ENCODE peak calls at places on chromosomes 6 and 20, in six cellular contexts. One of them, this sample, is unnamed.

GRCh38 chr20:6395695-6396094 is 272.9 kb upstream of the FERMT1 start:
- DNase-seq in psoas muscle: no peak
- DNase-seq in A549: peak; percentile 4
- DNase-seq in breast epithelium: no peak
- DNase-seq in mesothelial cell of epicardium: no peak
- DNase-seq in fibroblast of pulmonary artery: peak; percentile 28
- DNase-seq in this sample: no peak

GRCh38 chr20:8932192-8933150 is 136.4 kb upstream of the PLCB4 start:
- DNase-seq in psoas muscle: no peak
- DNase-seq in A549: peak; percentile 42
- DNase-seq in breast epithelium: no peak
- DNase-seq in mesothelial cell of epicardium: no peak
- DNase-seq in fibroblast of pulmonary artery: peak; percentile 2
- DNase-seq in this sample: no peak

GRCh38 chr20:45297786-45298497 is 8.7 kb upstream of the RBPJL start:
- DNase-seq in psoas muscle: no peak
- DNase-seq in A549: no peak
- DNase-seq in breast epithelium: no peak
- DNase-seq in mesothelial cell of epicardium: no peak
- DNase-seq in fibroblast of pulmonary artery: no peak
- DNase-seq in this sample: no peak

GRCh38 chr6:105879902-105880547 is 206.1 kb upstream of the PRDM1 start:
- DNase-seq in psoas muscle: no peak
- DNase-seq in A549: no peak
- DNase-seq in breast epithelium: no peak
- DNase-seq in mesothelial cell of epicardium: no peak
- DNase-seq in fibroblast of pulmonary artery: no peak
- DNase-seq in this sample: no peak

GRCh38 chr6:136134751-136135150 is 115.4 kb downstream of the MTFR2 start:
- DNase-seq in psoas muscle: no peak
- DNase-seq in A549: no peak
- DNase-seq in breast epithelium: no peak
- DNase-seq in mesothelial cell of epicardium: no peak
- DNase-seq in fibroblast of pulmonary artery: no peak
- DNase-seq in this sample: no peak

GRCh38 chr6:39203804-39204495 is 25.3 kb downstream of the KCNK5 start:
- DNase-seq in psoas muscle: no peak
- DNase-seq in A549: peak; percentile 73
- DNase-seq in breast epithelium: no peak
- DNase-seq in mesothelial cell of epicardium: peak; percentile 71
- DNase-seq in fibroblast of pulmonary artery: no peak
- DNase-seq in this sample: no peak

GRCh38 chr6:132020138-132020551 is 69.0 kb upstream of the CCN2 start:
- DNase-seq in psoas muscle: peak; percentile 36
- DNase-seq in A549: no peak
- DNase-seq in breast epithelium: no peak
- DNase-seq in mesothelial cell of epicardium: no peak
- DNase-seq in fibroblast of pulmonary artery: peak; percentile 7
- DNase-seq in this sample: no peak

GRCh38 chr20:13221673-13222318 is 722 bp downstream of the ISM1 start:
- DNase-seq in psoas muscle: peak; percentile 62
- DNase-seq in A549: peak; percentile 73
- DNase-seq in breast epithelium: no peak
- DNase-seq in mesothelial cell of epicardium: peak; percentile 63
- DNase-seq in fibroblast of pulmonary artery: peak; percentile 52
- DNase-seq in this sample: peak; percentile 34

GRCh38 chr6:6177754-6178153 is 142.7 kb downstream of the F13A1 start:
- DNase-seq in psoas muscle: no peak
- DNase-seq in A549: no peak
- DNase-seq in breast epithelium: no peak
- DNase-seq in mesothelial cell of epicardium: no peak
- DNase-seq in fibroblast of pulmonary artery: no peak
- DNase-seq in this sample: no peak

GRCh38 chr20:48275325-48275724 is 490.0 kb upstream of the SULF2 start:
- DNase-seq in psoas muscle: no peak
- DNase-seq in A549: no peak
- DNase-seq in breast epithelium: no peak
- DNase-seq in mesothelial cell of epicardium: no peak
- DNase-seq in fibroblast of pulmonary artery: no peak
- DNase-seq in this sample: no peak

GRCh38 chr6:92315312-92315711 is 1104.0 kb downstream of the EPHA7 start:
- DNase-seq in psoas muscle: no peak
- DNase-seq in A549: no peak
- DNase-seq in breast epithelium: no peak
- DNase-seq in mesothelial cell of epicardium: no peak
- DNase-seq in fibroblast of pulmonary artery: no peak
- DNase-seq in this sample: no peak

GRCh38 chr6:119801041-119801440 is 451.5 kb upstream of the MAN1A1 start:
- DNase-seq in psoas muscle: no peak
- DNase-seq in A549: no peak
- DNase-seq in breast epithelium: no peak
- DNase-seq in mesothelial cell of epicardium: no peak
- DNase-seq in fibroblast of pulmonary artery: no peak
- DNase-seq in this sample: no peak

GRCh38 chr6:1363729-1364572 is 25.4 kb upstream of the FOXF2 start:
- DNase-seq in psoas muscle: peak; percentile 48
- DNase-seq in A549: peak; percentile 29
- DNase-seq in breast epithelium: no peak
- DNase-seq in mesothelial cell of epicardium: no peak
- DNase-seq in fibroblast of pulmonary artery: no peak
- DNase-seq in this sample: no peak

GRCh38 chr6:33075568-33076405 is at the start of gene HLA-DPB1:
- DNase-seq in psoas muscle: no peak
- DNase-seq in A549: peak; percentile 36
- DNase-seq in breast epithelium: no peak
- DNase-seq in mesothelial cell of epicardium: no peak
- DNase-seq in fibroblast of pulmonary artery: peak; percentile 60
- DNase-seq in this sample: no peak

GRCh38 chr6:158666637-158667359 is 16.9 kb downstream of the SYTL3 start:
- DNase-seq in psoas muscle: no peak
- DNase-seq in A549: no peak
- DNase-seq in breast epithelium: peak; percentile 80
- DNase-seq in mesothelial cell of epicardium: no peak
- DNase-seq in fibroblast of pulmonary artery: peak; percentile 71
- DNase-seq in this sample: no peak

GRCh38 chr6:113763883-113764282 is 93.3 kb upstream of the MARCKS start:
- DNase-seq in psoas muscle: no peak
- DNase-seq in A549: peak; percentile 65
- DNase-seq in breast epithelium: no peak
- DNase-seq in mesothelial cell of epicardium: no peak
- DNase-seq in fibroblast of pulmonary artery: peak; percentile 77
- DNase-seq in this sample: no peak

GRCh38 chr6:16544006-16544405 is 217.3 kb downstream of the ATXN1 start:
- DNase-seq in psoas muscle: peak; percentile 36
- DNase-seq in A549: no peak
- DNase-seq in breast epithelium: no peak
- DNase-seq in mesothelial cell of epicardium: no peak
- DNase-seq in fibroblast of pulmonary artery: peak; percentile 84
- DNase-seq in this sample: no peak

GRCh38 chr6:77839292-77839691 is 186.5 kb downstream of the MEI4 start:
- DNase-seq in psoas muscle: no peak
- DNase-seq in A549: no peak
- DNase-seq in breast epithelium: no peak
- DNase-seq in mesothelial cell of epicardium: no peak
- DNase-seq in fibroblast of pulmonary artery: no peak
- DNase-seq in this sample: no peak

GRCh38 chr6:57135885-57136284 is 36.2 kb upstream of the BAG2 start:
- DNase-seq in psoas muscle: no peak
- DNase-seq in A549: no peak
- DNase-seq in breast epithelium: no peak
- DNase-seq in mesothelial cell of epicardium: no peak
- DNase-seq in fibroblast of pulmonary artery: no peak
- DNase-seq in this sample: no peak

GRCh38 chr6:45447721-45448120 is 70.0 kb upstream of the SUPT3H start:
- DNase-seq in psoas muscle: no peak
- DNase-seq in A549: no peak
- DNase-seq in breast epithelium: no peak
- DNase-seq in mesothelial cell of epicardium: no peak
- DNase-seq in fibroblast of pulmonary artery: no peak
- DNase-seq in this sample: no peak

GRCh38 chr6:143823463-143824006 is 19.6 kb upstream of the LTV1 start:
- DNase-seq in psoas muscle: no peak
- DNase-seq in A549: no peak
- DNase-seq in breast epithelium: no peak
- DNase-seq in mesothelial cell of epicardium: no peak
- DNase-seq in fibroblast of pulmonary artery: peak; percentile 17
- DNase-seq in this sample: no peak

GRCh38 chr6:96184798-96185197 is 169.0 kb downstream of the FUT9 start:
- DNase-seq in psoas muscle: no peak
- DNase-seq in A549: no peak
- DNase-seq in breast epithelium: no peak
- DNase-seq in mesothelial cell of epicardium: no peak
- DNase-seq in fibroblast of pulmonary artery: no peak
- DNase-seq in this sample: no peak

GRCh38 chr20:35768731-35769664 is 2.8 kb upstream of the PHF20 start:
- DNase-seq in psoas muscle: peak; percentile 99
- DNase-seq in A549: peak; percentile 92
- DNase-seq in breast epithelium: peak; percentile 96
- DNase-seq in mesothelial cell of epicardium: peak; percentile 49
- DNase-seq in fibroblast of pulmonary artery: peak; percentile 99
- DNase-seq in this sample: peak; percentile 52

GRCh38 chr20:12372557-12372956 is 454.9 kb downstream of the BTBD3 start:
- DNase-seq in psoas muscle: no peak
- DNase-seq in A549: no peak
- DNase-seq in breast epithelium: no peak
- DNase-seq in mesothelial cell of epicardium: no peak
- DNase-seq in fibroblast of pulmonary artery: no peak
- DNase-seq in this sample: no peak

GRCh38 chr6:110878751-110879539 is 4.4 kb downstream of the AMD1 start:
- DNase-seq in psoas muscle: no peak
- DNase-seq in A549: peak; percentile 48
- DNase-seq in breast epithelium: no peak
- DNase-seq in mesothelial cell of epicardium: no peak
- DNase-seq in fibroblast of pulmonary artery: peak; percentile 64
- DNase-seq in this sample: no peak

GRCh38 chr6:14797875-14798593 is 447.8 kb upstream of the JARID2 start:
- DNase-seq in psoas muscle: no peak
- DNase-seq in A549: no peak
- DNase-seq in breast epithelium: no peak
- DNase-seq in mesothelial cell of epicardium: no peak
- DNase-seq in fibroblast of pulmonary artery: no peak
- DNase-seq in this sample: no peak

GRCh38 chr6:31403283-31403989 is at the start of gene MICA:
- DNase-seq in psoas muscle: peak; percentile 90
- DNase-seq in A549: peak; percentile 85
- DNase-seq in breast epithelium: peak; percentile 94
- DNase-seq in mesothelial cell of epicardium: peak; percentile 86
- DNase-seq in fibroblast of pulmonary artery: peak; percentile 82
- DNase-seq in this sample: peak; percentile 77

GRCh38 chr6:140542858-140543257 is 1168.4 kb upstream of the CITED2 start:
- DNase-seq in psoas muscle: no peak
- DNase-seq in A549: no peak
- DNase-seq in breast epithelium: no peak
- DNase-seq in mesothelial cell of epicardium: no peak
- DNase-seq in fibroblast of pulmonary artery: no peak
- DNase-seq in this sample: no peak

GRCh38 chr6:142756215-142756630 is 188.8 kb downstream of the HIVEP2 start:
- DNase-seq in psoas muscle: no peak
- DNase-seq in A549: peak; percentile 38
- DNase-seq in breast epithelium: no peak
- DNase-seq in mesothelial cell of epicardium: no peak
- DNase-seq in fibroblast of pulmonary artery: peak; percentile 48
- DNase-seq in this sample: no peak

GRCh38 chr6:136426627-136427377 is 123.4 kb downstream of the MAP7 start:
- DNase-seq in psoas muscle: no peak
- DNase-seq in A549: no peak
- DNase-seq in breast epithelium: no peak
- DNase-seq in mesothelial cell of epicardium: no peak
- DNase-seq in fibroblast of pulmonary artery: no peak
- DNase-seq in this sample: no peak

GRCh38 chr6:20403766-20404640 is 2.3 kb downstream of the E2F3 start:
- DNase-seq in psoas muscle: peak; percentile 21
- DNase-seq in A549: peak; percentile 63
- DNase-seq in breast epithelium: no peak
- DNase-seq in mesothelial cell of epicardium: peak; percentile 55
- DNase-seq in fibroblast of pulmonary artery: peak; percentile 67
- DNase-seq in this sample: peak; percentile 53
- TF ChIP-seq CTCF in psoas muscle: no peak
- TF ChIP-seq CTCF in A549: no peak
- TF ChIP-seq CTCF in breast epithelium: no peak
- TF ChIP-seq CTCF in mesothelial cell of epicardium: no peak
- TF ChIP-seq CTCF in fibroblast of pulmonary artery: no peak
- TF ChIP-seq CTCF in this sample: no peak

GRCh38 chr6:25290306-25291060 is 11.3 kb downstream of the CARMIL1 start:
- DNase-seq in psoas muscle: no peak
- DNase-seq in A549: no peak
- DNase-seq in breast epithelium: no peak
- DNase-seq in mesothelial cell of epicardium: no peak
- DNase-seq in fibroblast of pulmonary artery: no peak
- DNase-seq in this sample: no peak
- TF ChIP-seq CTCF in psoas muscle: no peak
- TF ChIP-seq CTCF in A549: no peak
- TF ChIP-seq CTCF in breast epithelium: no peak
- TF ChIP-seq CTCF in mesothelial cell of epicardium: no peak
- TF ChIP-seq CTCF in fibroblast of pulmonary artery: no peak
- TF ChIP-seq CTCF in this sample: no peak

DNA sequence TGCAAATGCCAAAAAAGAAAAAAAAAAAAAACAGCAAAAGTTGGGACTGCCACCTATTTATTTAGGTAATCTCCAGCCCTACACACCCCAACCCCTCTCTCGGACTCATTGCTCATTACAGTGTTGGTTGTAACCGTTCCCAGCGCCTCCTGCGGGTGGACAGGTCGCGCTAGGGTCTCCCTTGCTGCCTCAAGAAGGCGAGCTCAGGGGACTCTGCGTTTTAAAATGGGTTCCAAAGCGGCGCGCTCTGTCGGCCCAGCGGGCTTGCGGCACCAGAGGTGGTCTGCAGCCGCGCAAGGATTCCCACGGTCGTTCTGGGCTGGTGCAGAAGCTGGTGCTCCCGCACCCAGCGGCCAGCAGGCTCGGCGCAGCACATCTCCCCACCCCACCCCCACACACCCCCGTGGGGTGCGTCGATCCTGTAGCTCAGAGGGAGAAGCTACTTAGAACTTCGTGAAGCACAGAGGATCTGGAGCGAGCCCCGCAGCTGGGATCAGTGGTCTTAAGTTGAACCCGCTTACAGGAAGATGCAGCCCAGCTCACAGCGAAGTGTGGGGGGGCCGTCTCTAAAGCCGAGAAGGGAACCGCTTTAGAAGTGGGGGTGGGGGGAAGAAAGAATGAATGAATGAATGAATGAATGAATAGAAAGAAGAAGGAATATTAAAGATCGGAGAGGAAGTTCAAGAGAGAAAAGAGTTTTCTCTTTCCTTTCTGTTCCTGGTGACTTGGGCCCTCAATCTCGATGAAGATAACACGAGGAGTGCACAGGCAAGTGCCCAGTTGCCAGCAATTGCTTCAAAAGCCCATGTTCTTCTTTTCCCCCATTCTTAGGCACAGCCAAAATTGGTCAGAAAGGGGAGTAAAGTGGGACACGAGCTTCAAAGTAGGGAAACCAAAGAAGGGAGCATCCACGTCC is 766 bp downstream of the TFAP2A start:
- DNase-seq in psoas muscle: no peak
- DNase-seq in A549: peak; percentile 79
- DNase-seq in breast epithelium: no peak
- DNase-seq in mesothelial cell of epicardium: peak; percentile 69
- DNase-seq in fibroblast of pulmonary artery: peak; percentile 32
- DNase-seq in this sample: no peak
- TF ChIP-seq CTCF in psoas muscle: no peak
- TF ChIP-seq CTCF in A549: peak; percentile 32
- TF ChIP-seq CTCF in breast epithelium: peak; percentile 32
- TF ChIP-seq CTCF in mesothelial cell of epicardium: no peak
- TF ChIP-seq CTCF in fibroblast of pulmonary artery: peak; percentile 7
- TF ChIP-seq CTCF in this sample: no peak

GRCh38 chr20:46772901-46773300 is 63.5 kb downstream of the SLC2A10 start:
- DNase-seq in psoas muscle: no peak
- DNase-seq in A549: peak; percentile 20
- DNase-seq in breast epithelium: no peak
- DNase-seq in mesothelial cell of epicardium: no peak
- DNase-seq in fibroblast of pulmonary artery: no peak
- DNase-seq in this sample: no peak
- TF ChIP-seq CTCF in psoas muscle: no peak
- TF ChIP-seq CTCF in A549: peak; percentile 36
- TF ChIP-seq CTCF in breast epithelium: no peak
- TF ChIP-seq CTCF in mesothelial cell of epicardium: peak; percentile 15
- TF ChIP-seq CTCF in fibroblast of pulmonary artery: peak; percentile 19
- TF ChIP-seq CTCF in this sample: no peak